ENCODE peak calls at places on chromosomes 6 and 20, in four cellular contexts. One of them, this sample, is unnamed.

GRCh38 chr20:16664031-16664430 is 65.8 kb upstream of the SNRPB2 start:
- DNase-seq in GM12878: no peak
- DNase-seq in HepG2: no peak
- DNase-seq in K562: no peak
- DNase-seq in this sample: no peak

GRCh38 chr6:160978141-160978926 is 13.2 kb upstream of the MAP3K4 start:
- DNase-seq in K562: no peak
- DNase-seq in GM12878: no peak
- DNase-seq in HepG2: no peak
- DNase-seq in this sample: no peak

GRCh38 chr20:7406671-7407070 is 533.6 kb downstream of the HAO1 start:
- DNase-seq in GM12878: no peak
- DNase-seq in HepG2: no peak
- DNase-seq in K562: no peak
- DNase-seq in this sample: no peak

GRCh38 chr6:42714098-42714761 is 8.2 kb downstream of the PRPH2 start:
- DNase-seq in K562: no peak
- DNase-seq in HepG2: no peak
- DNase-seq in GM12878: no peak
- DNase-seq in this sample: no peak

GRCh38 chr6:7938562-7939185 is 28.1 kb upstream of the TXNDC5 start:
- DNase-seq in GM12878: no peak
- DNase-seq in K562: no peak
- DNase-seq in HepG2: no peak
- DNase-seq in this sample: no peak

GRCh38 chr20:62660216-62660615 is 17.9 kb downstream of the SLCO4A1 start:
- DNase-seq in K562: no peak
- DNase-seq in HepG2: no peak
- DNase-seq in GM12878: no peak
- DNase-seq in this sample: no peak

GRCh38 chr20:48015943-48016723 is 230.9 kb upstream of the SULF2 start:
- DNase-seq in K562: no peak
- DNase-seq in HepG2: no peak
- DNase-seq in GM12878: no peak
- DNase-seq in this sample: no peak

GRCh38 chr6:118394106-118394505 is 154.0 kb upstream of the PLN start:
- DNase-seq in GM12878: no peak
- DNase-seq in HepG2: no peak
- DNase-seq in K562: no peak
- DNase-seq in this sample: no peak

GRCh38 chr20:41047975-41048305 is 19.3 kb downstream of the TOP1 start:
- DNase-seq in K562: no peak
- DNase-seq in GM12878: no peak
- DNase-seq in HepG2: no peak
- DNase-seq in this sample: no peak

GRCh38 chr6:160102956-160103824 is 18.4 kb upstream of the SLC22A1 start:
- DNase-seq in GM12878: no peak
- DNase-seq in HepG2: peak
- DNase-seq in K562: peak
- DNase-seq in this sample: peak

GRCh38 chr20:63381781-63382431 is 20.8 kb upstream of the CHRNA4 start:
- DNase-seq in GM12878: no peak
- DNase-seq in HepG2: no peak
- DNase-seq in K562: peak
- DNase-seq in this sample: peak

GRCh38 chr6:33073431-33073871 is at the start of gene HLA-DPA1:
- DNase-seq in K562: peak
- DNase-seq in HepG2: no peak
- DNase-seq in GM12878: peak
- DNase-seq in this sample: peak

GRCh38 chr20:49303211-49303610 is 25.4 kb upstream of the ZNFX1 start:
- DNase-seq in GM12878: no peak
- DNase-seq in HepG2: no peak
- DNase-seq in K562: no peak
- DNase-seq in this sample: no peak

GRCh38 chr6:92684386-92684785 is 735.0 kb downstream of the EPHA7 start:
- DNase-seq in HepG2: no peak
- DNase-seq in K562: no peak
- DNase-seq in GM12878: no peak
- DNase-seq in this sample: no peak

GRCh38 chr20:49880724-49881445 is 34.4 kb downstream of the SPATA2 start:
- DNase-seq in HepG2: no peak
- DNase-seq in GM12878: no peak
- DNase-seq in K562: no peak
- DNase-seq in this sample: no peak

GRCh38 chr6:161076211-161076677 is 84.7 kb downstream of the MAP3K4 start:
- DNase-seq in K562: no peak
- DNase-seq in GM12878: no peak
- DNase-seq in HepG2: no peak
- DNase-seq in this sample: no peak

GRCh38 chr6:139028658-139029469 is at the start of gene ABRACL:
- DNase-seq in HepG2: no peak
- DNase-seq in K562: peak
- DNase-seq in GM12878: peak
- DNase-seq in this sample: peak

GRCh38 chr20:35742741-35743523 is 872 bp upstream of the RBM39 start:
- DNase-seq in K562: peak
- DNase-seq in GM12878: peak
- DNase-seq in HepG2: peak
- DNase-seq in this sample: no peak

GRCh38 chr6:30213999-30214982 is 1.1 kb upstream of the TRIM26 start:
- DNase-seq in K562: peak
- DNase-seq in HepG2: peak
- DNase-seq in GM12878: peak
- DNase-seq in this sample: peak

GRCh38 chr6:76275746-76276145 is 203.3 kb upstream of the IMPG1 start:
- DNase-seq in HepG2: no peak
- DNase-seq in K562: no peak
- DNase-seq in GM12878: no peak
- DNase-seq in this sample: peak

GRCh38 chr6:94636780-94637385 is 940.5 kb upstream of the MANEA start:
- DNase-seq in HepG2: peak
- DNase-seq in GM12878: no peak
- DNase-seq in K562: no peak
- DNase-seq in this sample: peak

GRCh38 chr6:166228839-166229528 is 61.3 kb upstream of the TBXT start:
- DNase-seq in K562: no peak
- DNase-seq in HepG2: no peak
- DNase-seq in GM12878: no peak
- DNase-seq in this sample: no peak

GRCh38 chr20:23068283-23068682 is 17.8 kb downstream of the CD93 start:
- DNase-seq in GM12878: no peak
- DNase-seq in K562: no peak
- DNase-seq in HepG2: no peak
- DNase-seq in this sample: no peak

GRCh38 chr6:161618816-161619454 is 345.1 kb upstream of the AGPAT4 start:
- DNase-seq in GM12878: no peak
- DNase-seq in HepG2: peak
- DNase-seq in K562: peak
- DNase-seq in this sample: peak

DNA sequence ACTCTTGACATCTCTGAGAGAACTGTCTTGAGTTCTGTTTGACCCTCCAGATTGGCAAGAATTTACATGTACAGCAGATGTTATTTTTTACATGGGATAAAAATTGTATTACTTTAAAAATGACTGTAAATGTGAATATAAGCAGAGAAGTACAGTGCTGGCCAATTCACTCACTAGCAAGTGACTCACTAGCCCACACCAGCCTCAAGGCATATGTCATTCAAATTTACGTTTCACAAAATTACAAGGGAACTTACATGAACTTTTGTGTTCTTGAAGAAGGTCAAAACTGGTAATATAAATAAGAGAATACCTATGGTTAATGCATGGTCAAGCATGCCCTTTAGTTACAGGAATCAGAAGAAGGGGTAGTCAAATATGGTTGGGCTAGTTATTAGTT is 54.0 kb upstream of the HMGCLL1 start:
- DNase-seq in K562: no peak
- DNase-seq in HepG2: no peak
- DNase-seq in GM12878: no peak
- DNase-seq in this sample: no peak
- TF ChIP-seq FOXK2 in K562: no peak
- TF ChIP-seq FOXK2 in HepG2: no peak
- TF ChIP-seq FOXK2 in GM12878: no peak
- TF ChIP-seq FOXK2 in this sample: no peak

GRCh38 chr6:89567635-89568390 is 70.7 kb downstream of the LYRM2 start:
- DNase-seq in HepG2: peak
- DNase-seq in K562: no peak
- DNase-seq in GM12878: no peak
- DNase-seq in this sample: no peak
- TF ChIP-seq FOXK2 in HepG2: no peak
- TF ChIP-seq FOXK2 in K562: no peak
- TF ChIP-seq FOXK2 in GM12878: no peak
- TF ChIP-seq FOXK2 in this sample: no peak

GRCh38 chr6:27791182-27791939 is 120.8 kb downstream of the OR2B2 start:
- DNase-seq in GM12878: no peak
- DNase-seq in HepG2: peak
- DNase-seq in K562: peak
- DNase-seq in this sample: peak

GRCh38 chr6:27797960-27798359 is 114.2 kb downstream of the OR2B2 start:
- DNase-seq in HepG2: no peak
- DNase-seq in GM12878: no peak
- DNase-seq in K562: no peak
- DNase-seq in this sample: no peak

DNA sequence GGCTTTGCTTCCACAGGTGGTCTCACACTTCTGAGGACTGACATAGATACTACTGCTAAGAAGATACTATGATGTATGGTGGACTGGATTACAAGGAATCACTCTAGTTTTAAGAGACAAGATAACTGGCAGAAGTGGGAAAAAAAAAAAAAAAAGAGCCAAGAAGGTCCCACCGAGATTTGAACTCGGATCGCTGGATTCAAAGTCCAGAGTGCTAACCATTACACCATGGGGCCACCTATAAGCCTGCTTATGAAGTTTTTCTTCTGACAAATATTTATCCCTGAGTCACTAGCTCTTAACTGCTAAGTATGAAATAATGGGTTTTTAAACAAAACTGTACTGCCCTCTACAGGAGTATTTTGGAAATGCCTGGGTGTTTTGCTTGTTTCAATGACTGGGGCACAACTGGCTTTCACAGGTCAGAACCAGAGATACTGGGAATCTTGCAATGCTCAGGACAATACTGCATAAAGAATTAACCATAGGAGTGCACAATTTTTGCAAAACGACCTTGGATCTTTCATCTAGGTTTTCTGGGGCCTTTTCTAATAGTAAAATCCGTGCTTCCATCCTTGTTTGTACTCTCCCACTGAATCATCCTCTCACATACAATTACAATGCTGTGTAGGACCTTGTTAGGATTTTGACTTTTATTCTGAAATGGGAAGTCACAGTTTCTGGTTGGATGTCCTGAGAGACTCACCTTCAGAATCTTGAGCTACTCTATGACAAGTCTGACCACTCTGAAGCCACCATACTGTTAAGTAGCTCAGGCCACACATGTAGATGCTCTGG is 116.3 kb downstream of the OR2B2 start:
- DNase-seq in K562: peak
- DNase-seq in GM12878: peak
- DNase-seq in HepG2: peak
- DNase-seq in this sample: peak
- TF ChIP-seq FOXK2 in K562: peak
- TF ChIP-seq FOXK2 in GM12878: no peak
- TF ChIP-seq FOXK2 in HepG2: peak
- TF ChIP-seq FOXK2 in this sample: no peak

DNA sequence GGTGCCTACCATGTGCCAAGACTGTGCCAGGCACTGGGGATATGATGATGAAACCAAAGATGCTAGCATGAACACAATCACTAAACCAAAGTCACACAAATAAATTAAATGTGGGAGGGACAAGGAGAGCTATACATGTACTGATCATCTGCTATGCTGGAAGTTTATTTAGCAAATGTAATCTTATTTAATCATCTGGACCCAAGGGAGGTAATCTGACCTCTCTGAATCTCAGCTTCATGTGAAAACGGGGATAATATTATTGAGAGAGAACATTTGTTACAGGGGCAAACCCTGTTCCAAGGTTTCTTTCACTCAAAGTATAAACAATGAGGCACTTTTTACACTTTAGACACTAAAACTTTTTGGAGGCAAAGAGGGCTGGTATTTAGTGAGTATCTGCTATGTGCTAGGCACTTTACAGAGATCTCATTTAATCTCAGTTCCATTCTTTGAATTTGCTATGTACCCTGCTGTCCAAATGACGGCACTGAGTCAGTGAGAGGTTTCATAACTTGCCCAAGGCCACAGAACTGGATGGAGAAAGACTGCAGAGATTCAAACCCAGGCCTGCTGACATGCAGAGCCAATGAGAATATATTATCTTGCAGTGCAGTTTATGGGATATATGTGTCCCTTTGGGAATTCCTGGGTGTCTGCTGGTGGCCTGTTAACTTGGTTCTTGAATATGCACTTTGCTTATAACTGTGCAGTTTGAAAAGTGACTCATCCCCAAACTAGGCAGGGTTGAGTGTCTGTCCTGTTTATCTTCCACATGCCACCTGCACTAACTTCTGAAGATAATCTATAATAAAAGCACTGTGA is 3.3 kb upstream of the ASXL1 start:
- DNase-seq in K562: peak
- DNase-seq in GM12878: peak
- DNase-seq in HepG2: peak
- DNase-seq in this sample: no peak
- TF ChIP-seq FOXK2 in K562: no peak
- TF ChIP-seq FOXK2 in GM12878: no peak
- TF ChIP-seq FOXK2 in HepG2: no peak
- TF ChIP-seq FOXK2 in this sample: no peak

DNA sequence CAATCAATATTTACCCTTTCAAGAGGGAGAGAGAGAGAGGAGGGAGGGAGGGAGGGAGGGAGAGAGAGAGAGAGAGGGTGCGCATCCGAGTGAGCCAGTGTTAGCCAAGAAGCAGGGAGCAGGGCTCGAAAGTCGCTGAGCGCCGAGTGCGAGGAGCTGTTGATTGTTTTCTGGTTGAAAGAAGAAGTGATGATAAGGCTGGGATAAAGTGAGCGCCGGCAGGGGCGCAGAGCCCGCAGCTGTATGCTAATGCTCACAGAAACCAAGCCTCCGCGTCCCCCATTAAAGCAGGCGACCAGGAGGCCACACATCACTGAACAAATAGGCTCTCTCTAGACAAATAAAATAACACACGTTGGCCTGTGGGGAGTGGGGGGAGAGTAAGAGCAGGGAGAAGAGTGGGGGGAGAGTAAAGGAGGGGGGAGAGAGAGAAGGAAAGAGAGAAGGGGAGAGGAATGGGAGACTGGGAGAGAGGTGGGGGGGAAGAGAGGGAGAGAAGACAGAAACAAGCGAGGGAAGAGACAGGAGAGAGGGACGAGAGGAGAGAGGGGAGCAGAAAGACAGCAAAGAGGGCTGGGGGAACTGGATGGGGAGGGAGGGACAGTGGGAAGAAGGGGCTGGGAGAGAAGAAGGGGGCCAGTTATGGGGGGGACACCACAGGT is 5.0 kb upstream of the INSM1 start:
- DNase-seq in GM12878: no peak
- DNase-seq in HepG2: no peak
- DNase-seq in K562: no peak
- DNase-seq in this sample: no peak
- TF ChIP-seq FOXK2 in GM12878: no peak
- TF ChIP-seq FOXK2 in HepG2: no peak
- TF ChIP-seq FOXK2 in K562: no peak
- TF ChIP-seq FOXK2 in this sample: no peak